ENCODE peak calls at places on chromosomes 16 and 17, in six cellular contexts. E, O, F, T, L and U are unnamed samples. For H3K36me3 and H3K4me1, the result is how much of the 10 kb centered on the place peaks cover.

GRCh38 chr16:58563235-58563634 is 47.9 kb downstream of the SETD6 start:
- DNase-seq in L (no peak), O (no peak), E (peak), T (no peak), F (no peak), U (no peak)

GRCh38 chr16:30982548-30983288 is 2.3 kb upstream of the HSD3B7 start:
- DNase-seq in E (no peak), L (no peak), T (no peak), O (no peak), F (no peak), U (no peak)

GRCh38 chr16:64280317-64280716 is 841.5 kb downstream of the CDH11 start:
- DNase-seq in F (no peak), E (no peak), O (no peak), T (no peak), L (no peak), U (no peak)

GRCh38 chr16:78288915-78289314 is 189.5 kb downstream of the WWOX start:
- DNase-seq in T (no peak), L (no peak), E (no peak), F (no peak), O (no peak), U (no peak)

GRCh38 chr16:88880226-88881051 is 14.0 kb upstream of the PABPN1L start:
- DNase-seq in L (no peak), E (no peak), F (no peak), O (no peak), T (no peak), U (no peak)

GRCh38 chr17:39143552-39144093 is 7.8 kb downstream of the PLXDC1 start:
- DNase-seq in O (no peak), T (no peak), F (peak), E (no peak), L (peak), U (no peak)

GRCh38 chr16:50552476-50553101 is 4.4 kb downstream of the NKD1 start:
- DNase-seq in O (no peak), E (no peak), F (no peak), T (no peak), L (no peak), U (no peak)

GRCh38 chr17:3012926-3013581 is 50.4 kb downstream of the OR1D5 start:
- DNase-seq in F (peak), T (peak), O (peak), E (peak), L (peak), U (peak)

GRCh38 chr16:64051826-64052225 is 1070.0 kb downstream of the CDH11 start:
- DNase-seq in E (peak), T (no peak), O (no peak), L (no peak), F (no peak), U (no peak)

DNA sequence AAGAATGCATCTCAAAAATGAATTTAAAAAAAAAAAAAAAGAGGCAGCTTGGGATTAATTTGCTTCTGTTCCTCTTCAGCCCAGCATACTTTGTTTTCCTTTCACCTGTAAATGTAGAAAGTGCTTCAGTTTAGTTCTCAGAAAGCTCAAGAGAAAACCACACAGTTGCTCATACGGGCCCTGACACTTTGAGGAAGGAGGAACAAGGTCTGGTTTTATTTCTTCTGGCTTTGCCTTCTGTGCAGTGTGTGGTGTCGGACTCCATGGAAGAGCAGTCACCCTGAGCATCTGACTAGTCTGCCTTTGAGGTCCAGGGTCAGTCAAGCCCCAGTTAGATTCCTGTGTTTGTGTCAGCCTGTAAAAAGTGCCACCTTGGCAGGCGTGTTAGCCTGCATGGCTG is 27.6 kb downstream of the NMT1 start:
- DNase-seq in O (no peak), F (no peak), E (no peak), L (no peak), T (no peak), U (no peak)
- H3K36me3 ChIP-seq in O (half or more), F (half or more), E (half or more), L (under half), T (half or more), U (under half)

DNA sequence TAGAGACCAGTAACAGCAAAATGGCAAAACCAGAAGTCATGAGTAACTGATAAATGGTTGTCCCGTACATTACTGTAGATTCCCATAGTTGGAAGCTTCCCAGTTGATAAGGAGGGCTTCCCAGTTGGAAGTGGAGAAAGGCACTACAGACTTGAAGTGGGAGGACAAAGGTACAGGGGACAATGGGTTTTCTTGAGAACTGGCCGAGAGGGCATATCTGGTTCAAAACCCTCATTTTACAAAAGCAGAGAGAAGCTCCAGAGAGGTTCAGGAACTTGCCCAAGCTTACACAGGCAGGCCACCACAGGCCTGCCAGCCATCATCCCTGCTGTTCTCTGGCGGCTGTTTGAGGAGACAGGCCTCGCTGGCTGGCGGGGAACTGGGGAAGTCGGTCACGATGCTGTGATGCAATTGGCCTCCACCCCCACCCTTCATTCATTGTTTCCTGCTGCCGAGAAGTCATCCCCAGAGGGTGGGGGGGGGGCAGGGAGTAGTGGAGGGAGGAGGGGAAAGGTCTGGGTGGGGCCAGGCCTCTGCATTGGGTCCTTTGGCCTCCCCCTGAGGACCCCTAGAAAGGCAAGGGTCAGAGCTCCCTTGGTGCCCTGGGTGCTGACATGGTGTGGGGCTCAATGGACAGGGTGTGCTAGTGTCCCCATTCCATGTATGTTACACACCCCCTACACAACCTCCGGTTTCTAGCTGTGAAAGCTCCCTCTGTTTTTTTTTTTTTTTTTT is 3.0 kb downstream of the UBALD2 start:
- DNase-seq in T (no peak), L (peak), F (peak), O (peak), E (no peak), U (no peak)
- H3K4me1 ChIP-seq in T (under half), L (under half), F (half or more), O (half or more), E (under half), U (under half)

GRCh38 chr16:68227850-68228553 is 7.9 kb downstream of the ESRP2 start:
- DNase-seq in E (no peak), L (peak), F (no peak), O (no peak), T (no peak), U (no peak)
- H3K36me3 ChIP-seq in E (under half), L (under half), F (half or more), O (under half), T (under half), U (under half)

GRCh38 chr16:81614654-81615359 is 164.3 kb upstream of the PLCG2 start:
- DNase-seq in F (no peak), L (no peak), O (no peak), E (no peak), T (no peak), U (no peak)

GRCh38 chr16:81615833-81616232 is 163.3 kb upstream of the PLCG2 start:
- DNase-seq in O (no peak), F (no peak), E (no peak), T (no peak), L (no peak), U (no peak)

GRCh38 chr16:81612351-81613170 is 166.5 kb upstream of the PLCG2 start:
- DNase-seq in F (peak), E (no peak), T (no peak), O (no peak), L (no peak), U (no peak)

GRCh38 chr16:81615411-81615810 is 163.7 kb upstream of the PLCG2 start:
- DNase-seq in L (no peak), F (no peak), T (no peak), O (no peak), E (no peak), U (no peak)

GRCh38 chr16:81614171-81614570 is 164.9 kb upstream of the PLCG2 start:
- DNase-seq in L (no peak), F (no peak), E (no peak), O (no peak), T (no peak), U (no peak)
- H3K4me1 ChIP-seq in L (under half), F (half or more), E (under half), O (under half), T (under half), U (under half)

DNA sequence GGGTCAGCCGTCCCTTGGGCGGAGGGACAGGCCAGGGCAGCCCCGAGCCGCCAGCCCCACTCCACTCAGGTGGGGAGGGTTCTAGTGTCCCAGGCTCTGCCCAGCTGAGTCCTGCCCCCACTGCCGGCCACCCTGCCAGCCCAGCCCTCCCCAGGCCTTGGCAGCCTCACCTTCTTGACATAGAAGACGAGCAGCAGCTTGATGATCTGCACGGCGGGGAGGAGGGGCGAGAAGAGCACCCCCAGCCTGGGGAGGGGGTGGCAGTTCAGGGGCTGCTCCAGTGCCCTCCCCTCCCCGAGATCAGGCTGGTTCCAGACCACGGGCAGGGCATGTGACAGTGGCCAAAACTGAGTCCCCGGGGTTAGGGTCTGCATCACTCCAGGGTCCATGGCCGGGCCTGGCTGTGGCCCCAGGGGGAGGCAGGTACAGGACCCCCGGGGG is 9.7 kb downstream of the TMC6 start:
- DNase-seq in F (no peak), E (no peak), O (no peak), T (no peak), L (no peak), U (no peak)
- H3K36me3 ChIP-seq in F (half or more), E (under half), O (half or more), T (under half), L (under half), U (under half)